ENCODE peak calls at places on chromosome 16, in five cellular contexts. D is AG09309, P is ovary, I is B cell, G is BJ. U is an unnamed sample.
A peak's percentile ranks its signal among the peaks of the same experiment; 100 is the strongest.

GRCh38 chr16:4010225-4011158 is 105.8 kb downstream of the ADCY9 start:
- DNase-seq in G (no peak), I (no peak), P (no peak), D (no peak), U (no peak)

GRCh38 chr16:72108353-72109102 is 14.9 kb downstream of the DHX38 start:
- DNase-seq in G (no peak), D (no peak), P (no peak), I (no peak), U (no peak)

GRCh38 chr16:29710227-29711219 is 31.5 kb downstream of the QPRT start:
- DNase-seq in I (peak; percentile 61), G (peak; percentile 17), P (peak; percentile 45), D (peak; percentile 40), U (no peak)

GRCh38 chr16:24850289-24850931 is 4.6 kb downstream of the SLC5A11 start:
- DNase-seq in P (no peak), G (no peak), D (no peak), I (no peak), U (no peak)

GRCh38 chr16:4788489-4788889 is 344 bp upstream of the SEPTIN12 start:
- DNase-seq in I (no peak), D (no peak), G (no peak), P (no peak), U (no peak)

GRCh38 chr16:90018297-90019200 is 707 bp downstream of the DBNDD1 start:
- DNase-seq in P (no peak), D (no peak), I (no peak), G (no peak), U (no peak)

GRCh38 chr16:200388-200787 is 20.1 kb downstream of the HBQ1 start:
- DNase-seq in I (no peak), P (no peak), D (peak; percentile 52), G (peak; percentile 52), U (no peak)

GRCh38 chr16:50298591-50299507 is 32.5 kb downstream of the ADCY7 start:
- DNase-seq in G (no peak), P (no peak), D (no peak), I (no peak), U (no peak)

GRCh38 chr16:80948886-80949502 is 57.7 kb downstream of the CMC2 start:
- DNase-seq in D (no peak), G (no peak), P (no peak), I (no peak), U (no peak)

GRCh38 chr16:86990451-86990850 is 326.7 kb downstream of the C16orf95 start:
- DNase-seq in P (no peak), G (no peak), I (no peak), D (no peak), U (no peak)

GRCh38 chr16:81855552-81856153 is 76.6 kb downstream of the PLCG2 start:
- DNase-seq in D (no peak), G (no peak), I (no peak), P (no peak), U (no peak)

GRCh38 chr16:50146479-50147435 is 6.3 kb upstream of the TENT4B start:
- DNase-seq in I (no peak), G (no peak), P (no peak), D (no peak), U (peak; percentile 57)

GRCh38 chr16:10871157-10871991 is 5.6 kb upstream of the CIITA start:
- DNase-seq in P (no peak), D (peak; percentile 60), G (peak; percentile 42), I (peak; percentile 81), U (peak; percentile 34)

GRCh38 chr16:30557397-30557949 is 701 bp downstream of the ZNF764 start:
- DNase-seq in I (no peak), D (no peak), G (no peak), P (peak; percentile 54), U (no peak)

GRCh38 chr16:3095869-3096268 is 3.2 kb downstream of the ZSCAN10 start:
- DNase-seq in D (no peak), I (peak; percentile 87), P (no peak), G (no peak), U (no peak)

GRCh38 chr16:86680137-86680536 is 101.8 kb downstream of the FOXL1 start:
- DNase-seq in I (no peak), G (peak; percentile 87), P (no peak), D (peak; percentile 76), U (no peak)

GRCh38 chr16:24204150-24204665 is 51.9 kb upstream of the CACNG3 start:
- DNase-seq in D (no peak), I (no peak), G (no peak), P (no peak), U (no peak)

GRCh38 chr16:24507959-24508358 is 31.4 kb upstream of the RBBP6 start:
- DNase-seq in D (no peak), I (no peak), G (no peak), P (no peak), U (no peak)

GRCh38 chr16:629289-630023 is 1.3 kb upstream of the WFIKKN1 start:
- DNase-seq in G (no peak), I (no peak), P (peak; percentile 31), D (no peak), U (no peak)

GRCh38 chr16:370980-371728 is 816 bp upstream of the MRPL28 start:
- DNase-seq in G (no peak), P (no peak), D (no peak), I (no peak), U (no peak)

GRCh38 chr16:10039220-10040096 is 142.8 kb downstream of the GRIN2A start:
- DNase-seq in D (no peak), G (no peak), I (no peak), P (peak; percentile 29), U (no peak)

GRCh38 chr16:83031524-83031923 is 404.8 kb downstream of the CDH13 start:
- DNase-seq in G (no peak), P (no peak), I (no peak), D (no peak), U (no peak)

GRCh38 chr16:11402051-11402744 is 56.9 kb downstream of the RMI2 start:
- DNase-seq in P (no peak), D (no peak), G (no peak), I (no peak), U (no peak)

GRCh38 chr16:19502395-19503131 is 19.3 kb downstream of the GDE1 start:
- DNase-seq in D (no peak), I (peak; percentile 76), P (peak; percentile 72), G (no peak), U (peak; percentile 32)

GRCh38 chr16:47986031-47986430 is 169.8 kb downstream of the ABCC12 start:
- DNase-seq in P (no peak), G (no peak), D (no peak), I (no peak), U (no peak)

GRCh38 chr16:56298948-56299602 is 107.8 kb downstream of the GNAO1 start:
- DNase-seq in D (no peak), G (no peak), I (no peak), P (no peak), U (no peak)

GRCh38 chr16:83004868-83005652 is 378.3 kb downstream of the CDH13 start:
- DNase-seq in D (no peak), G (no peak), I (no peak), P (no peak), U (no peak)

GRCh38 chr16:83903739-83904138 is 4.8 kb downstream of the MLYCD start:
- DNase-seq in P (peak; percentile 59), I (no peak), D (no peak), G (no peak), U (no peak)

GRCh38 chr16:4631444-4631843 is 6.8 kb downstream of the MGRN1 start:
- DNase-seq in D (no peak), P (no peak), I (no peak), G (no peak), U (no peak)

GRCh38 chr16:57540906-57541753 is 1.3 kb upstream of the ADGRG5 start:
- DNase-seq in G (no peak), P (no peak), I (no peak), D (no peak), U (no peak)

DNA sequence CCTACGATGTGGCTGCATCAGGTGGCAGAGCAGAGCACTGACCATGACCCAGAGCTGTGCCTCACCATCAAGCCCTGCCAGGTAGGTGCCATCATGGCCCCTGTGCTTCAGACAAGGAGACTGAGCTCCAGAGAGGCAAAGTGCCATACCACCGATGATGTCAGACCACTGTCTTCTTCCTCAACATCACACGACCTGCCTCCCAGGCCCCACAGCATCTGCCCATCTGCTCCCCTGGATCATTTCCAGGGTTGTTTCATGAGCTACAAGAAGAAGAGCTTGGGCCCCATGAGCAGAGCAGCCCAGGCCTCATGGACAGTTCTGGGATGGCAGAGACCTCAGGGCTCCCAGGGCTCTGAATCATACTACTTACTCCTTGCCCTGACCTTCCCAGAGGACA is 9.9 kb downstream of the XYLT1 start:
- DNase-seq in P (no peak), D (no peak), G (no peak), I (no peak), U (no peak)
- TF ChIP-seq CTCF in P (no peak), D (no peak), G (no peak), I (no peak), U (no peak)

DNA sequence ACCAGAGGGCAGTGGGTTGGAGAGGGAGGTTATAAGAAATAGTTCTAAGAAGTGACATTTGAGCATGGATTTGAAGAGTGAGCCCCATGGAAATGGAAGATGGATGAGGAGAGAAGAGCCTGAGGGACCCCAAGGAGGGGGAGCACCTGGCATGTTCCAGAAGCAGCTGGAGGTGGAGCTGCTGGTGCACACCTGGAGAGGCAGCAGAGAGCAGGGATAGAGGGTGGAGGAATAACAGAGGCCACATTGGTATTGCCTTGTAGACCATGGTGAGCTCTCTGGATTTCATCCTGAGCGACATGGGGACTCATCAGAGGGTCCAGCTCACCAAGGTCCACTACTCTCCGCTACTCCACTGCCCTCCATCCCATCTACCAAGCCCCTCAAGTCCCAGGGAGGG is 22.3 kb upstream of the KDM8 start:
- DNase-seq in I (no peak), P (no peak), G (no peak), D (no peak), U (no peak)
- TF ChIP-seq CTCF in I (no peak), P (no peak), G (no peak), D (no peak), U (no peak)

GRCh38 chr16:67517178-67517492 is 11.5 kb upstream of the RIPOR1 start:
- DNase-seq in P (no peak), I (no peak), G (no peak), D (no peak), U (no peak)

GRCh38 chr16:67516296-67517177 is 12.1 kb upstream of the RIPOR1 start:
- DNase-seq in I (no peak), P (no peak), G (peak; percentile 26), D (peak; percentile 21), U (no peak)

GRCh38 chr16:67518676-67519075 is 10.0 kb upstream of the RIPOR1 start:
- DNase-seq in D (no peak), G (no peak), P (no peak), I (no peak), U (no peak)

GRCh38 chr16:67517661-67518423 is 10.8 kb upstream of the RIPOR1 start:
- DNase-seq in P (no peak), D (no peak), I (peak; percentile 89), G (no peak), U (no peak)

GRCh38 chr16:67514382-67514828 is 14.2 kb upstream of the RIPOR1 start:
- DNase-seq in G (peak; percentile 24), P (peak; percentile 86), I (peak; percentile 78), D (peak; percentile 65), U (peak; percentile 54)
- TF ChIP-seq CTCF in G (peak; percentile 72), P (peak; percentile 70), I (peak; percentile 68), D (peak; percentile 69), U (peak; percentile 69)

DNA sequence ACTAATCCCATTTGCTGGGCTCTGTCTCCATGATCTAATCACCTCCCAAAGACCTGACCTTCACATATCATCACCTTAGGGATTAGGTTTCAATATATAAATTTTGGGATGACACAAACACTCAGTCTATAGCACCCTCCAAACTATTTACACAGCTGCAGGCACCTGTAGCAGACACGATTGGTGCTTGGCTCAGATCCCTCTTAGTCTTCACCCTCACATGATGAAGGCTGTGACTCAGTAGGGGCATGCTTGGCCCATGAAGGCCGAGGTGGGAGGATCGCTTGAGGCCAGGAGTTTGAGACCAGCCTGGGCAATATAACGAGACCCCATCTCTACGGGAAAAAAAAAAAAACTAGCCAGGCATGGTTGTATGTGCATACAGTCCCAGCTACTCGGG is 73.5 kb downstream of the HS3ST2 start:
- DNase-seq in I (no peak), D (no peak), G (no peak), P (no peak), U (no peak)
- TF ChIP-seq CTCF in I (no peak), D (no peak), G (no peak), P (no peak), U (no peak)